ENCODE peak calls at places on chromosomes 12 and 14, in five cellular contexts. One of them, this sample, is unnamed.
A peak's percentile ranks its signal among the peaks of the same experiment; 100 is the strongest.

GRCh38 chr12:33370318-33370717 is 69.3 kb downstream of the SYT10 start:
- DNase-seq in GM12878: no peak
- DNase-seq in HepG2: no peak
- DNase-seq in WTC11: no peak
- DNase-seq in K562: no peak
- DNase-seq in this sample: no peak

GRCh38 chr12:13941258-13942249 is 39.8 kb downstream of the GRIN2B start:
- DNase-seq in HepG2: peak; percentile 76
- DNase-seq in K562: peak; percentile 15
- DNase-seq in WTC11: peak; percentile 74
- DNase-seq in GM12878: no peak
- DNase-seq in this sample: peak; percentile 87

GRCh38 chr12:69106482-69107118 is 132.8 kb upstream of the CPSF6 start:
- DNase-seq in WTC11: no peak
- DNase-seq in GM12878: no peak
- DNase-seq in K562: no peak
- DNase-seq in HepG2: no peak
- DNase-seq in this sample: no peak

GRCh38 chr14:94598816-94599655 is 13.2 kb upstream of the SERPINA3 start:
- DNase-seq in WTC11: no peak
- DNase-seq in GM12878: no peak
- DNase-seq in HepG2: peak; percentile 100
- DNase-seq in K562: no peak
- DNase-seq in this sample: peak; percentile 98

GRCh38 chr12:96383991-96384390 is 16.2 kb downstream of the CDK17 start:
- DNase-seq in GM12878: no peak
- DNase-seq in K562: no peak
- DNase-seq in HepG2: no peak
- DNase-seq in WTC11: no peak
- DNase-seq in this sample: no peak

GRCh38 chr14:102694530-102695171 is 82.6 kb upstream of the TRAF3 start:
- DNase-seq in WTC11: peak; percentile 62
- DNase-seq in K562: peak; percentile 54
- DNase-seq in GM12878: peak; percentile 43
- DNase-seq in HepG2: peak; percentile 70
- DNase-seq in this sample: peak; percentile 73

GRCh38 chr12:74985986-74986319 is 223.7 kb downstream of the KCNC2 start:
- DNase-seq in GM12878: no peak
- DNase-seq in K562: no peak
- DNase-seq in WTC11: no peak
- DNase-seq in HepG2: no peak
- DNase-seq in this sample: no peak

GRCh38 chr14:100049220-100049619 is 16.0 kb upstream of the EVL start:
- DNase-seq in K562: no peak
- DNase-seq in WTC11: no peak
- DNase-seq in GM12878: no peak
- DNase-seq in HepG2: peak; percentile 26
- DNase-seq in this sample: no peak

GRCh38 chr12:47080725-47081502 is 1.2 kb upstream of the AMIGO2 start:
- DNase-seq in WTC11: peak; percentile 39
- DNase-seq in GM12878: no peak
- DNase-seq in K562: peak; percentile 27
- DNase-seq in HepG2: no peak
- DNase-seq in this sample: no peak

GRCh38 chr14:74508292-74508731 is 14.7 kb downstream of the ISCA2 start:
- DNase-seq in K562: no peak
- DNase-seq in WTC11: peak; percentile 76
- DNase-seq in GM12878: no peak
- DNase-seq in HepG2: peak; percentile 54
- DNase-seq in this sample: peak; percentile 41

GRCh38 chr12:109113661-109114321 is 2.6 kb upstream of the ACACB start:
- DNase-seq in K562: no peak
- DNase-seq in WTC11: no peak
- DNase-seq in GM12878: no peak
- DNase-seq in HepG2: peak; percentile 5
- DNase-seq in this sample: no peak

GRCh38 chr14:104282332-104283196 is 144.2 kb downstream of the KIF26A start:
- DNase-seq in K562: no peak
- DNase-seq in WTC11: peak; percentile 6
- DNase-seq in GM12878: no peak
- DNase-seq in HepG2: no peak
- DNase-seq in this sample: no peak

GRCh38 chr12:110733089-110733715 is 9.5 kb downstream of the PPP1CC start:
- DNase-seq in HepG2: no peak
- DNase-seq in WTC11: no peak
- DNase-seq in K562: no peak
- DNase-seq in GM12878: no peak
- DNase-seq in this sample: no peak

GRCh38 chr12:101695698-101696097 is 1.7 kb upstream of the CHPT1 start:
- DNase-seq in K562: no peak
- DNase-seq in GM12878: no peak
- DNase-seq in HepG2: peak; percentile 61
- DNase-seq in WTC11: no peak
- DNase-seq in this sample: no peak

GRCh38 chr12:75981247-75981646 is 50.3 kb downstream of the PHLDA1 start:
- DNase-seq in GM12878: no peak
- DNase-seq in HepG2: no peak
- DNase-seq in K562: no peak
- DNase-seq in WTC11: no peak
- DNase-seq in this sample: no peak

GRCh38 chr14:105908481-105908911 is 382.1 kb downstream of the TMEM121 start:
- DNase-seq in GM12878: no peak
- DNase-seq in HepG2: no peak
- DNase-seq in WTC11: no peak
- DNase-seq in K562: no peak
- DNase-seq in this sample: no peak

GRCh38 chr12:12399161-12399560 is 42.3 kb downstream of the BORCS5 start:
- DNase-seq in K562: no peak
- DNase-seq in GM12878: no peak
- DNase-seq in WTC11: no peak
- DNase-seq in HepG2: no peak
- DNase-seq in this sample: no peak

GRCh38 chr12:112146123-112146522 is 20.8 kb downstream of the TRAFD1 start:
- DNase-seq in WTC11: no peak
- DNase-seq in GM12878: no peak
- DNase-seq in HepG2: no peak
- DNase-seq in K562: no peak
- DNase-seq in this sample: no peak

GRCh38 chr14:52349731-52350130 is 35.6 kb downstream of the PTGER2 start:
- DNase-seq in WTC11: no peak
- DNase-seq in GM12878: no peak
- DNase-seq in K562: no peak
- DNase-seq in HepG2: no peak
- DNase-seq in this sample: no peak

DNA sequence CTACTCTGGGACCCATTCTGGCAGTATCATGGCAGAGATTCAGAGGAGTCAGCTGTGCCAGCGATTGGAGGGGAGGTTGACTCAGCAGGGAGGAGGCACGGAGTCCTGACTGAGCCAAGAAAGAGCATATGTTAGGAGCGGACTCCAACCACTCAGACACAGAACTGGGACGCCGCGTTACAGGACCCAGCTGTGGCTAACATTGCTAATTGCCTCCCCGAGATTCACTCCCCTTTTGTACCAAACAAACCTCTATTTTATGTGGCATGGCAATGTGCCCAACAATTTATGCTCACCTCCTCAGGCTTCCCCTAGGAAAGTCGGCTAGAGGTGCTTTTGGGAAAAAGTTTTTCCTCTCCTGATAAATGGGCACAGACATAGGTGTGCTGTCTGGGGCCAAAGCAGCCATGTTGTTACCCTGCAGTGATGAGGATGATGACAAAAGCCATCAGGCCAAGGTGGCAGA is 15.2 kb upstream of the CLIP1 start:
- DNase-seq in GM12878: no peak
- DNase-seq in HepG2: no peak
- DNase-seq in K562: no peak
- DNase-seq in WTC11: no peak
- DNase-seq in this sample: no peak
- TF ChIP-seq ESRRA in GM12878: no peak
- TF ChIP-seq ESRRA in HepG2: no peak
- TF ChIP-seq ESRRA in K562: no peak
- TF ChIP-seq ESRRA in WTC11: no peak
- TF ChIP-seq ESRRA in this sample: no peak

GRCh38 chr12:117855165-117855564 is 113.6 kb downstream of the KSR2 start:
- DNase-seq in K562: no peak
- DNase-seq in HepG2: no peak
- DNase-seq in GM12878: no peak
- DNase-seq in WTC11: no peak
- DNase-seq in this sample: no peak

GRCh38 chr12:117860111-117860510 is 108.7 kb downstream of the KSR2 start:
- DNase-seq in K562: no peak
- DNase-seq in GM12878: no peak
- DNase-seq in WTC11: no peak
- DNase-seq in HepG2: no peak
- DNase-seq in this sample: no peak

GRCh38 chr12:117861691-117862090 is 107.1 kb downstream of the KSR2 start:
- DNase-seq in GM12878: no peak
- DNase-seq in WTC11: no peak
- DNase-seq in K562: no peak
- DNase-seq in HepG2: no peak
- DNase-seq in this sample: no peak

GRCh38 chr12:117854339-117855012 is 114.3 kb downstream of the KSR2 start:
- DNase-seq in HepG2: peak; percentile 38
- DNase-seq in WTC11: peak; percentile 86
- DNase-seq in GM12878: no peak
- DNase-seq in K562: peak; percentile 63
- DNase-seq in this sample: peak; percentile 84

GRCh38 chr12:117857632-117858274 is 111.0 kb downstream of the KSR2 start:
- DNase-seq in GM12878: peak; percentile 25
- DNase-seq in HepG2: peak; percentile 35
- DNase-seq in WTC11: peak; percentile 83
- DNase-seq in K562: peak; percentile 63
- DNase-seq in this sample: peak; percentile 79
- TF ChIP-seq ESRRA in GM12878: no peak
- TF ChIP-seq ESRRA in HepG2: no peak
- TF ChIP-seq ESRRA in WTC11: no peak
- TF ChIP-seq ESRRA in K562: no peak
- TF ChIP-seq ESRRA in this sample: no peak

GRCh38 chr12:23221066-23221465 is 596.1 kb downstream of the ETNK1 start:
- DNase-seq in GM12878: no peak
- DNase-seq in WTC11: peak; percentile 33
- DNase-seq in K562: peak; percentile 23
- DNase-seq in HepG2: no peak
- DNase-seq in this sample: no peak
- TF ChIP-seq ESRRA in GM12878: no peak
- TF ChIP-seq ESRRA in WTC11: no peak
- TF ChIP-seq ESRRA in K562: no peak
- TF ChIP-seq ESRRA in HepG2: no peak
- TF ChIP-seq ESRRA in this sample: no peak

GRCh38 chr12:59086124-59086523 is 165.8 kb upstream of the LRIG3 start:
- DNase-seq in WTC11: no peak
- DNase-seq in K562: no peak
- DNase-seq in HepG2: no peak
- DNase-seq in GM12878: no peak
- DNase-seq in this sample: no peak

GRCh38 chr12:59087077-59087673 is 166.9 kb upstream of the LRIG3 start:
- DNase-seq in HepG2: no peak
- DNase-seq in K562: no peak
- DNase-seq in GM12878: no peak
- DNase-seq in WTC11: no peak
- DNase-seq in this sample: no peak

GRCh38 chr12:59087691-59088090 is 167.4 kb upstream of the LRIG3 start:
- DNase-seq in HepG2: no peak
- DNase-seq in GM12878: no peak
- DNase-seq in WTC11: no peak
- DNase-seq in K562: no peak
- DNase-seq in this sample: no peak

GRCh38 chr12:59085680-59086079 is 165.4 kb upstream of the LRIG3 start:
- DNase-seq in WTC11: no peak
- DNase-seq in GM12878: no peak
- DNase-seq in K562: no peak
- DNase-seq in HepG2: no peak
- DNase-seq in this sample: no peak

GRCh38 chr12:59084758-59085383 is 164.6 kb upstream of the LRIG3 start:
- DNase-seq in GM12878: no peak
- DNase-seq in HepG2: no peak
- DNase-seq in K562: no peak
- DNase-seq in WTC11: peak; percentile 27
- DNase-seq in this sample: no peak
- TF ChIP-seq ESRRA in GM12878: no peak
- TF ChIP-seq ESRRA in HepG2: no peak
- TF ChIP-seq ESRRA in K562: no peak
- TF ChIP-seq ESRRA in WTC11: no peak
- TF ChIP-seq ESRRA in this sample: no peak

GRCh38 chr12:31813305-31813704 is 84.5 kb upstream of the AMN1 start:
- DNase-seq in WTC11: no peak
- DNase-seq in HepG2: peak; percentile 33
- DNase-seq in K562: peak; percentile 22
- DNase-seq in GM12878: no peak
- DNase-seq in this sample: peak; percentile 31
- TF ChIP-seq ESRRA in WTC11: no peak
- TF ChIP-seq ESRRA in HepG2: no peak
- TF ChIP-seq ESRRA in K562: no peak
- TF ChIP-seq ESRRA in GM12878: no peak
- TF ChIP-seq ESRRA in this sample: no peak

GRCh38 chr14:42541535-42542001 is 934.9 kb downstream of the LRFN5 start:
- DNase-seq in HepG2: no peak
- DNase-seq in K562: no peak
- DNase-seq in WTC11: no peak
- DNase-seq in GM12878: no peak
- DNase-seq in this sample: no peak
- TF ChIP-seq ESRRA in HepG2: no peak
- TF ChIP-seq ESRRA in K562: no peak
- TF ChIP-seq ESRRA in WTC11: no peak
- TF ChIP-seq ESRRA in GM12878: no peak
- TF ChIP-seq ESRRA in this sample: no peak

GRCh38 chr14:63487724-63488123 is 55.5 kb downstream of the PPP2R5E start:
- DNase-seq in K562: no peak
- DNase-seq in WTC11: no peak
- DNase-seq in HepG2: no peak
- DNase-seq in GM12878: no peak
- DNase-seq in this sample: no peak
- TF ChIP-seq ESRRA in K562: no peak
- TF ChIP-seq ESRRA in WTC11: no peak
- TF ChIP-seq ESRRA in HepG2: no peak
- TF ChIP-seq ESRRA in GM12878: no peak
- TF ChIP-seq ESRRA in this sample: no peak

GRCh38 chr14:49893309-49894213 is 679 bp downstream of the ARF6 start:
- DNase-seq in WTC11: no peak
- DNase-seq in K562: peak; percentile 62
- DNase-seq in HepG2: no peak
- DNase-seq in GM12878: no peak
- DNase-seq in this sample: peak; percentile 21
- TF ChIP-seq ESRRA in WTC11: peak; percentile 14
- TF ChIP-seq ESRRA in K562: no peak
- TF ChIP-seq ESRRA in HepG2: no peak
- TF ChIP-seq ESRRA in GM12878: no peak
- TF ChIP-seq ESRRA in this sample: no peak

This sample was measured in A549.